ENCODE peak calls at places on chromosomes 11 and 22, in five cellular contexts. A, X, K, M and P are unnamed samples. For H3K4me1, the result is how much of the 10 kb centered on the place peaks cover.

GRCh38 chr11:74506823-74507222 is 13.3 kb upstream of the LIPT2 start:
- DNase-seq in A (no peak), X (no peak), K (peak), M (no peak), P (peak)

GRCh38 chr11:78802058-78802633 is 227.5 kb upstream of the NARS2 start:
- DNase-seq in A (no peak), X (no peak), K (peak), M (no peak), P (peak)

GRCh38 chr22:46173152-46173551 is 22.8 kb downstream of the PPARA start:
- DNase-seq in A (no peak), X (no peak), K (no peak), M (no peak), P (no peak)

GRCh38 chr11:45652781-45653180 is 12.6 kb downstream of the CHST1 start:
- DNase-seq in A (no peak), X (no peak), K (no peak), M (peak), P (no peak)

GRCh38 chr11:94740083-94740974 is 27.8 kb upstream of the AMOTL1 start:
- DNase-seq in A (peak), X (no peak), K (peak), M (peak), P (peak)

GRCh38 chr11:22688914-22689313 is 22.5 kb downstream of the GAS2 start:
- DNase-seq in A (no peak), X (no peak), K (no peak), M (no peak), P (no peak)

GRCh38 chr11:28808771-28809170 is 700.6 kb downstream of the METTL15 start:
- DNase-seq in A (no peak), X (no peak), K (no peak), M (no peak), P (no peak)

GRCh38 chr22:28899199-28899853 is 16.0 kb downstream of the ZNRF3 start:
- DNase-seq in A (no peak), X (no peak), K (no peak), M (no peak), P (no peak)

GRCh38 chr11:86695391-86695790 is 23.0 kb upstream of the ME3 start:
- DNase-seq in A (no peak), X (no peak), K (no peak), M (no peak), P (peak)

GRCh38 chr11:109071712-109072524 is 350.1 kb upstream of the C11orf87 start:
- DNase-seq in A (no peak), X (no peak), K (no peak), M (no peak), P (no peak)

GRCh38 chr11:124108158-124108557 is 7.1 kb upstream of the VWA5A start:
- DNase-seq in A (no peak), X (no peak), K (peak), M (peak), P (peak)

GRCh38 chr11:13292970-13293369 is 15.4 kb downstream of the BMAL1 start:
- DNase-seq in A (no peak), X (no peak), K (peak), M (no peak), P (no peak)

GRCh38 chr11:120324932-120325810 is at the start of gene TLCD5:
- DNase-seq in A (peak), X (peak), K (peak), M (peak), P (peak)

GRCh38 chr22:35376728-35377472 is 4.0 kb upstream of the HMOX1 start:
- DNase-seq in A (peak), X (peak), K (peak), M (peak), P (peak)

GRCh38 chr11:113397212-113397611 is 9.6 kb downstream of the ANKK1 start:
- DNase-seq in A (no peak), X (no peak), K (no peak), M (no peak), P (no peak)

GRCh38 chr11:64378335-64378884 is 19.4 kb downstream of the RPS6KA4 start:
- DNase-seq in A (no peak), X (no peak), K (no peak), M (no peak), P (no peak)

GRCh38 chr22:17086750-17087149 is 1.9 kb downstream of the IL17RA start:
- DNase-seq in A (no peak), X (no peak), K (no peak), M (no peak), P (no peak)

GRCh38 chr11:71341173-71341572 is 88.8 kb upstream of the SHANK2 start:
- DNase-seq in A (no peak), X (no peak), K (no peak), M (no peak), P (no peak)

GRCh38 chr11:34609850-34610249 is 11.0 kb upstream of the EHF start:
- DNase-seq in A (no peak), X (no peak), K (no peak), M (no peak), P (no peak)

GRCh38 chr22:41696714-41697113 is 2.6 kb upstream of the MEI1 start:
- DNase-seq in A (no peak), X (no peak), K (no peak), M (no peak), P (no peak)
- H4K8ac ChIP-seq in A (no peak), X (no peak), K (no peak), M (no peak), P (peak)

GRCh38 chr11:118930152-118930712 is 4.5 kb upstream of the BCL9L start:
- DNase-seq in A (no peak), X (peak), K (peak), M (peak), P (peak)
- H3K4me1 ChIP-seq in A (under half), X (under half), K (under half), M (under half), P (under half)

GRCh38 chr11:6673523-6673922 is 9.6 kb downstream of the MRPL17 start:
- DNase-seq in A (no peak), X (no peak), K (no peak), M (no peak), P (no peak)

GRCh38 chr11:6677018-6677417 is 6.1 kb downstream of the MRPL17 start:
- DNase-seq in A (no peak), X (no peak), K (no peak), M (no peak), P (no peak)

GRCh38 chr11:6672006-6672405 is 11.1 kb downstream of the MRPL17 start:
- DNase-seq in A (no peak), X (no peak), K (no peak), M (no peak), P (no peak)

GRCh38 chr11:6674856-6675255 is 8.3 kb downstream of the MRPL17 start:
- DNase-seq in A (no peak), X (no peak), K (no peak), M (no peak), P (no peak)

GRCh38 chr11:6674198-6674597 is 8.9 kb downstream of the MRPL17 start:
- DNase-seq in A (no peak), X (no peak), K (no peak), M (no peak), P (no peak)
- H4K8ac ChIP-seq in A (no peak), X (no peak), K (no peak), M (no peak), P (no peak)

DNA sequence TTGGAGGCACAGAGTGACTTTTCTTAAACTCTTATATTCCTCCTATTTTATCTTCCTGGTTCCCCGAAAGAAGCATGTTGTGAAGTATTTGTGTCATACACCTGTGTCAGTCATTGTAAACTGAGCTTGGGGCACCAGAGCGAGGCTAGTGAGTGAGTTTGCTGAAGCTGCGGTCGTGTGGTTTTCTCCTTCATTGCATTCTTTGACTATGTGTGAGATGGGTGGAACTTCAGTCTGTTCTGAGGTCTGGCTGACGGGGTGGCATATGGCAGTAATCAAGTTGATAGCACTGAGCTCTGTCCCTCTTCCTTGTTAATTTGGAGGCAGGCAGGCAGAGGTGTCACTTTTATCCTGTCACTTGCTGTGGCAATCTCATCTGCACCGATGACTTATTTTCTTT is 4.2 kb downstream of the VPS26B start:
- DNase-seq in A (no peak), X (no peak), K (no peak), M (no peak), P (no peak)
- H3K4me1 ChIP-seq in A (under half), X (under half), K (under half), M (under half), P (under half)

DNA sequence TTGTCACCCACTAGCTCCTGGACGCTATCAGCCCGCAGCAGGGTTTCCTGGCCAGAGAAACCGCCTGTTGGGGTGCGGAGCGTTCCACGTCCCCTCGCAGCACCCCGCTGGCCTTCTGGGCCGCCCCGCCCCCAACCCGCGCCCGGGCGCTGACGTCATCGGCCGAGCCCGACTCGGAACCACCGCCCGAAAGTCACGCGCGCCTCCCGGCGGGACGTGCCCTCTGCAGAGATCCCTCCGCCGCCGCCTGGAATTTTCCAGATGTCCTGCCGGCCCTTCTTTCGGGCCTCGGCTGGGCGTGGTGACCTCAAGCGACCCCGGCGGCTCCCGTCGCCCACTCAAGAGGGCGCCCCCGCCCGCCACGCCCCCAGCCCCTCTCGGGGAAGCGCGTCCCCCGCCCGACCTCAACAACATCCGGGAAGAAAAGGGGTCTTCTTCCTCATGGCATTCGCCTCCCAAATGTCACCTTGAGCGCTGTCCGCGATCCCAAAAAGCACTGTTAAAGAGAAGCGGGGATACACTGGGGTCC is 430 bp upstream of the NEAT1 start:
- DNase-seq in A (peak), X (peak), K (peak), M (peak), P (peak)
- H4K8ac ChIP-seq in A (no peak), X (peak), K (peak), M (no peak), P (peak)

GRCh38 chr11:67287355-67288197 is 1.5 kb upstream of the ANKRD13D start:
- DNase-seq in A (no peak), X (no peak), K (no peak), M (no peak), P (no peak)
- H3K4me1 ChIP-seq in A (under half), X (under half), K (under half), M (under half), P (under half)